ENCODE peak calls at places on chromosome 12, in ten cellular contexts. X is A549, P is ovary, O is stomach, L is H1, F is Peyer's patch, D is body of pancreas, T is suprapubic skin, V is K562, I is heart left ventricle. K is an unnamed sample.

GRCh38 chr12:50637870-50638481 is 125.9 kb upstream of the ATF1 start:
- DNase-seq in X (peak), P (no peak), O (no peak), L (no peak), F (no peak), D (no peak), T (no peak), V (no peak), I (no peak), K (no peak)

GRCh38 chr12:68976304-68976915 is 43.4 kb upstream of the CPM start:
- DNase-seq in X (no peak), P (no peak), O (no peak), L (no peak), F (no peak), D (no peak), T (no peak), V (no peak), I (no peak), K (no peak)

GRCh38 chr12:93109794-93110203 is 180.7 kb upstream of the EEA1 start:
- DNase-seq in X (no peak), P (peak), O (no peak), L (no peak), F (no peak), D (no peak), T (no peak), V (no peak), I (no peak), K (no peak)

GRCh38 chr12:71786840-71787239 is 32.2 kb downstream of the RAB21 start:
- DNase-seq in X (no peak), P (no peak), O (no peak), L (no peak), F (no peak), D (no peak), T (no peak), V (no peak), I (no peak), K (no peak)

GRCh38 chr12:76711241-76711640 is 52.7 kb upstream of the ZDHHC17 start:
- DNase-seq in X (no peak), P (no peak), O (no peak), L (no peak), F (no peak), D (no peak), T (no peak), V (no peak), I (no peak), K (no peak)

GRCh38 chr12:82694970-82695369 is 8.3 kb downstream of the TMTC2 start:
- DNase-seq in X (no peak), P (no peak), O (no peak), L (no peak), F (no peak), D (no peak), T (no peak), V (no peak), I (no peak), K (no peak)

GRCh38 chr12:78645956-78646355 is 218.6 kb upstream of the SYT1 start:
- DNase-seq in X (no peak), P (no peak), O (no peak), L (no peak), F (no peak), D (no peak), T (no peak), V (no peak), I (no peak), K (no peak)

GRCh38 chr12:89821901-89822300 is 113.3 kb upstream of the ATP2B1 start:
- DNase-seq in X (no peak), P (no peak), O (no peak), L (no peak), F (no peak), D (no peak), T (no peak), V (no peak), I (no peak), K (no peak)

GRCh38 chr12:110249105-110249504 is 31.9 kb upstream of the ATP2A2 start:
- DNase-seq in X (no peak), P (no peak), O (no peak), L (no peak), F (no peak), D (no peak), T (no peak), V (no peak), I (no peak), K (no peak)

GRCh38 chr12:110248096-110248447 is 33.0 kb upstream of the ATP2A2 start:
- DNase-seq in X (no peak), P (no peak), O (peak), L (no peak), F (no peak), D (peak), T (no peak), V (no peak), I (no peak), K (no peak)

GRCh38 chr12:110247340-110248095 is 33.5 kb upstream of the ATP2A2 start:
- DNase-seq in X (peak), P (peak), O (peak), L (no peak), F (peak), D (peak), T (no peak), V (no peak), I (no peak), K (peak)

GRCh38 chr12:110251381-110251780 is 29.7 kb upstream of the ATP2A2 start:
- DNase-seq in X (no peak), P (no peak), O (no peak), L (no peak), F (no peak), D (no peak), T (no peak), V (no peak), I (no peak), K (no peak)

GRCh38 chr12:110249716-110250225 is 31.3 kb upstream of the ATP2A2 start:
- DNase-seq in X (no peak), P (no peak), O (peak), L (no peak), F (peak), D (peak), T (no peak), V (no peak), I (no peak), K (no peak)
- TF ChIP-seq POLR2A in X (peak), P (no peak), O (no peak), L (no peak), F (peak), D (no peak), T (no peak), V (no peak), I (no peak), K (no peak)

GRCh38 chr12:105970885-105971284 is 167.9 kb downstream of the NUAK1 start:
- DNase-seq in X (no peak), P (no peak), O (no peak), L (no peak), F (no peak), D (no peak), T (no peak), V (no peak), I (no peak), K (peak)
- TF ChIP-seq CTCF in X (no peak), P (no peak), O (no peak), L (no peak), F (no peak), D (no peak), T (no peak), V (no peak), I (no peak), K (no peak)

GRCh38 chr12:57462307-57463253 is 3.0 kb downstream of the GLI1 start:
- DNase-seq in X (peak), P (peak), O (peak), L (peak), F (peak), D (peak), T (peak), V (peak), I (peak), K (peak)
- H3K27ac ChIP-seq in X (peak), P (peak), O (peak), L (peak), F (peak), D (peak), T (peak), V (peak), I (peak), K (peak)

GRCh38 chr12:2812290-2813213 is at the start of gene ITFG2:
- DNase-seq in X (peak), P (peak), O (peak), L (peak), F (peak), D (peak), T (peak), V (peak), I (peak), K (peak)
- TF ChIP-seq POLR2A in X (peak), P (peak), O (no peak), L (peak), F (peak), D (peak), T (no peak), V (peak), I (no peak), K (peak)

GRCh38 chr12:44465139-44465538 is 411.0 kb downstream of the NELL2 start:
- DNase-seq in X (no peak), P (no peak), O (no peak), L (no peak), F (no peak), D (no peak), T (no peak), V (no peak), I (no peak), K (no peak)
- TF ChIP-seq CTCF in X (peak), P (no peak), O (no peak), L (peak), F (no peak), D (no peak), T (no peak), V (no peak), I (no peak), K (no peak)

DNA sequence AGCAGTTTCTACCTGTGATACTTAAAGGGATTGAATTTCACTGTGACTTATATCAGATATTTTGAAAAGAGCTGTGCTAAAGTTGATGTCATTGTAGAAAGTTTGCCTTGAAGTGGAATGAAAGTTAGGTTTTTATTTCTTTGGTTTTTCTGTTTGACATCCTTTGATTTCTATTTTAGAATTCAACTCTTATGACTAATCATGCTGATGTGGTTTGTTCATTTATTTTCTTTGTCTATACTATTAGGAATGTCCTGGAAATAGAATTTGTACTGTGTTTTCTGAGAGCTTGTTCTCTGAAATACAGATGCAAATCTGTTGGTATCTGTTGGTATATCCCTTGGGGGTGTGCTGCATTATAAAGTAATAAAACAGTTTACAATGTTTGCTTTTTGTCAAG is 3.3 kb downstream of the CNOT2 start:
- DNase-seq in X (no peak), P (no peak), O (no peak), L (no peak), F (no peak), D (no peak), T (no peak), V (no peak), I (no peak), K (no peak)
- H3K27ac ChIP-seq in X (no peak), P (no peak), O (no peak), L (no peak), F (no peak), D (no peak), T (no peak), V (no peak), I (no peak), K (no peak)

GRCh38 chr12:110279976-110280783 is 867 bp upstream of the ATP2A2 start:
- DNase-seq in X (peak), P (no peak), O (peak), L (peak), F (no peak), D (peak), T (peak), V (peak), I (peak), K (no peak)

GRCh38 chr12:110280784-110281548 is at the start of gene ATP2A2:
- DNase-seq in X (peak), P (peak), O (peak), L (peak), F (peak), D (peak), T (peak), V (peak), I (peak), K (peak)

GRCh38 chr12:110282343-110282860 is 1.4 kb downstream of the ATP2A2 start:
- DNase-seq in X (no peak), P (no peak), O (no peak), L (no peak), F (no peak), D (no peak), T (no peak), V (no peak), I (no peak), K (no peak)

GRCh38 chr12:110282956-110283817 is 2.1 kb downstream of the ATP2A2 start:
- DNase-seq in X (no peak), P (no peak), O (no peak), L (no peak), F (no peak), D (no peak), T (no peak), V (no peak), I (no peak), K (no peak)

DNA sequence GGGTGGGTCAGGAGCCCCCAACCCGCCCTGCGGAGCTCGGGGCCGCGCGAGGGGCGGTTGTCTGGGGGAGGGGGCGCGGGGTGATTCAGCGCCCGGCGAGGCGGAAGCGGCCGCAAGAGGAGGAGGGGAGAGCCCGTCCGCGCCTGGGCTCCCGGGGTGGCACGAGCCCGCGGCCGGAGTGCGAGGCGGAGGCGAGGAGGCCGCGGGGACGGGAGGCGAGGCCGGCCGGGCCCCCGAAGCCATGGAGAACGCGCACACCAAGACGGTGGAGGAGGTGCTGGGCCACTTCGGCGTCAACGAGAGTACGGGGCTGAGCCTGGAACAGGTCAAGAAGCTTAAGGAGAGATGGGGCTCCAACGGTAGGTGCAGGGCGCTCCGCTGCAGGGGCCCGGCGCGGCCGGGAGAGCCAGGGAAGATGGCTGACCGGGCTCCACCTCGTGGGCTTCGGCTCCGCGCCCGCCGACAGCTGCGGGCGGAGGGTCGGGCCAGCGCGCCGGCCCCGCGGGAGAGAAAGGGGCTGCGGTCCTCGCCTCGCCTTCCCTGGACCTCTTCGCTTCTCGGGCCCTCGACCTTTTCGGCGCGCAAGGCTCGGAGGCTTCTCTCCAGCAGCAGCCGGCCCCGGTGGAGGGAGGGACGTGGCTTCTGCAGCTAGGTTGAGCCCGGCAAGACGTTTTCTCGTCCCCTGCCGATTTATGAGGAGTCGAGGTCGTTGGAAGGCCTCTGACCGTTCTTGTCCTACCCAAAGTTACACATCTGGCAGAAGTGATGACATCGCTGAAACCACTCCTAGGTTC is 699 bp downstream of the ATP2A2 start:
- DNase-seq in X (peak), P (peak), O (peak), L (peak), F (peak), D (peak), T (peak), V (no peak), I (peak), K (peak)
- TF ChIP-seq POLR2A in X (peak), P (no peak), O (no peak), L (peak), F (peak), D (peak), T (no peak), V (peak), I (no peak), K (no peak)

GRCh38 chr12:65825323-65825572 is 965 bp downstream of the HMGA2 start:
- DNase-seq in X (no peak), P (no peak), O (no peak), L (no peak), F (no peak), D (no peak), T (no peak), V (no peak), I (no peak), K (no peak)

GRCh38 chr12:65824314-65824563 is at the start of gene HMGA2:
- DNase-seq in X (no peak), P (peak), O (no peak), L (peak), F (no peak), D (no peak), T (peak), V (no peak), I (peak), K (no peak)

GRCh38 chr12:65825573-65826512 is 1.6 kb downstream of the HMGA2 start:
- DNase-seq in X (peak), P (peak), O (peak), L (peak), F (peak), D (peak), T (peak), V (no peak), I (peak), K (no peak)

GRCh38 chr12:65822732-65823480 is 1.4 kb upstream of the HMGA2 start:
- DNase-seq in X (peak), P (no peak), O (peak), L (peak), F (peak), D (peak), T (no peak), V (no peak), I (no peak), K (no peak)

GRCh38 chr12:65823481-65824313 is 586 bp upstream of the HMGA2 start:
- DNase-seq in X (peak), P (peak), O (peak), L (peak), F (peak), D (peak), T (no peak), V (no peak), I (peak), K (no peak)
- TF ChIP-seq CTCF in X (no peak), P (no peak), O (no peak), L (no peak), F (no peak), D (no peak), T (no peak), V (no peak), I (no peak), K (no peak)

DNA sequence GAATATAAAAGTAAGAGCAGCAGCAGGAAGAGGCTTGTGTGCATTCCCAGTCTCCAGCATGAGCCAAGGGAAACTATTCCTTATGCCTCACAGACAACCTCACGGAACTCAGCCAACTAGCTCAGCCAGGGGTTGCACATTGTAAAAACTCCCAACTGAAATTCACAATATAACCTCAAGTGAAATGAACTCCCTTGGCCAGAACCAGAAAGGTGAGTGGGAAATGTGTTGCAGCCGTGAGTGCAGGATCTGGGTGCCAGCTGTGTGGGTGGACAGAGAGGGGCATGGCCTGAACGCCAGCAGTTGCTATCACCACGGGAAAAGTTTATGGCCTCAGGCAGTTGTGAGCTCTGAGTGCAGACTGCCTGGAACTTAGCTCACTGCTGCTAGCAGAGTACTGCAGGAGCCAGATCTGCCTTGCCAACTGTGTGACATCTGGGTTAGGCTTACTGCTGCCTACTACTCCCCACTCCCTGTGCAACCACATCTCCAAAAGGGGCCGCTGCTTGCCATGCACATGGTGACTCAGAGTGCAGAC is 2.3 kb upstream of the CLEC1A start:
- DNase-seq in X (no peak), P (peak), O (no peak), L (no peak), F (no peak), D (no peak), T (no peak), V (no peak), I (no peak), K (peak)
- H3K27ac ChIP-seq in X (no peak), P (no peak), O (no peak), L (no peak), F (peak), D (no peak), T (peak), V (no peak), I (no peak), K (peak)

K was measured in breast epithelium.